ENCODE peak calls at places on chromosome 18, in five cellular contexts. G is activated B cell treated with CpG ODN at 0.5 μM for 24 hours, H is coronary artery, C is mammary epithelial cell, E is B cell. M is an unnamed sample.
A peak's percentile ranks its signal among the peaks of the same experiment; 100 is the strongest.

GRCh38 chr18:58601468-58602266 is 27.2 kb downstream of the ALPK2 start:
- DNase-seq in G (no peak), H (no peak), C (no peak), E (no peak), M (no peak)

GRCh38 chr18:67318651-67319050 is 197.9 kb downstream of the DSEL start:
- DNase-seq in G (no peak), H (no peak), C (no peak), E (no peak), M (no peak)

GRCh38 chr18:62514570-62514969 is 8.3 kb upstream of the ZCCHC2 start:
- DNase-seq in G (no peak), H (no peak), C (no peak), E (no peak), M (no peak)

GRCh38 chr18:63161032-63161727 is 158.4 kb downstream of the BCL2 start:
- DNase-seq in G (no peak), H (no peak), C (no peak), E (peak; percentile 69), M (peak; percentile 27)

GRCh38 chr18:78506031-78506461 is 473.6 kb upstream of the SALL3 start:
- DNase-seq in G (no peak), H (no peak), C (no peak), E (no peak), M (no peak)

GRCh38 chr18:25992566-25992965 is 97.8 kb downstream of the SS18 start:
- DNase-seq in G (no peak), H (no peak), C (no peak), E (no peak), M (no peak)

GRCh38 chr18:3906072-3906471 is 456.1 kb downstream of the TGIF1 start:
- DNase-seq in G (no peak), H (no peak), C (no peak), E (no peak), M (no peak)

GRCh38 chr18:6666286-6666685 is 63.2 kb upstream of the ARHGAP28 start:
- DNase-seq in G (no peak), H (no peak), C (no peak), E (no peak), M (no peak)

GRCh38 chr18:26862084-26862483 is 3.4 kb downstream of the AQP4 start:
- DNase-seq in G (no peak), H (no peak), C (no peak), E (no peak), M (no peak)

GRCh38 chr18:55607763-55608162 is 19.8 kb upstream of the TCF4 start:
- DNase-seq in G (no peak), H (no peak), C (no peak), E (no peak), M (no peak)

GRCh38 chr18:32072321-32072720 is 19.4 kb upstream of the RNF138 start:
- DNase-seq in G (no peak), H (no peak), C (no peak), E (no peak), M (no peak)
- TF ChIP-seq CTCF in G (no peak), H (no peak), C (peak; percentile 24), E (peak; percentile 71), M (peak; percentile 66)

GRCh38 chr18:51135795-51136194 is 61.7 kb downstream of the MEX3C start:
- DNase-seq in G (no peak), H (no peak), C (no peak), E (no peak), M (no peak)
- TF ChIP-seq CTCF in G (no peak), H (no peak), C (peak; percentile 12), E (peak; percentile 36), M (peak; percentile 33)

DNA sequence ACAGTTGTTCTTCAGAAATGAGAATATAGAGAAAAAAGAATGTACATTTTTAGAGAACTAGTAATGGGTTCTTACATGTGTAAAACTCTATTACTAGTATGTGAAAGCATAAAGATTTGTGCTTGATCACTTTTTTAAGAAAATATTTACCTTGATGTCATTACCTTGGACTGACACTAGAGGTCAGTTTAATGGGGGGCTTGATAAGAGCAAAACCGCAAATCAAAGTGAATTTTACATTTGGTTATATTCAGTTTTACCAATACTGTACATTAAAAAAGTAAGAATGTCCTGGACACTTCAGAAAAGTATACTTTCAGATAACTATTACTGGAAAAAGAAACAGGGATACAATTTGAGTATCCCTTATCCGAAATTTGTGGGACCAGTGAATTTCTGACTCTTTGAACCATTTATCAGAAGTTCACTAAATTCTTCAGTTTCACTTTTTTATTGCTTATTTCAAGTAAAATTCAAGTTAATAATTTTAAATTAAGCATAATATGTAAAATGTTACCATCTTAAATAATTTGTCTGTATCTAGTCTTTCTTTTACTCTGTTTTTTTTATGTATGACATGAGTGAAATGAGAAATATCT is 1149.5 kb downstream of the DSC3 start:
- DNase-seq in G (no peak), H (no peak), C (no peak), E (no peak), M (no peak)
- TF ChIP-seq CTCF in G (no peak), H (no peak), C (peak; percentile 40), E (peak; percentile 41), M (no peak)

GRCh38 chr18:23207191-23207955 is 72.1 kb downstream of the CABLES1 start:
- DNase-seq in G (no peak), H (no peak), C (no peak), E (no peak), M (no peak)
- TF ChIP-seq CTCF in G (no peak), H (no peak), C (no peak), E (peak; percentile 19), M (no peak)

DNA sequence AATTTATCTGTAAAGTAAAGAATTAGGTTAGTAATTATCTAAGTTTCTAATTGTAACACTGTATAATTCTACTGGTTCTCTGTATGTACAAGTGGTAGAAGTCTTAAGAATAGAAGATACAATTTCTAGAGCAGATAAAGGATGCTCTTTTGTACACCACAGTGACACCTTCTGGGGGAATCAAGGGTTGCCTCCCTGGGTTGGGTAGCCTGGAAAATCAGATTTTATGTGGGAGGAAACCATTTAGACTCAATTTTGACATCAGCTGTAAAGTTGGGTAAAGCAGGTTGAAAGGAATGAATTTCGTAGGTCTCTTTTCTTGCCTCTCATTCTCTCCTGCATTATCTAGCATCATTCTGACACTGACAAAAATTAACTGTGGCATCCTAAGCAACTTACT is 354.8 kb downstream of the DCC start:
- DNase-seq in G (no peak), H (no peak), C (no peak), E (no peak), M (no peak)
- TF ChIP-seq CTCF in G (no peak), H (no peak), C (peak; percentile 48), E (peak; percentile 15), M (no peak)